ENCODE peak calls at places on chromosome 22, in eight cellular contexts. X is A549; P is GM10248; G is stimulated activated CD4-positive, alpha-beta T cell treated with anti-CD3 and anti-CD28 coated beads, Interleukin-15, amount 100 ng/mL, for 24 hours; L is stimulated activated CD8-positive, alpha-beta memory T cell treated with anti-CD3 and anti-CD28 coated beads, Interleukin-4, amount 100 ng/mL, for 1 hour; W is BJ; K is amniotic stem cell; Z is brain microvascular endothelial cell. F is an unnamed sample.

GRCh38 chr22:37201066-37201820 is 11.0 kb downstream of the SSTR3 start:
- DNase-seq in X (no peak), P (no peak), G (no peak), L (no peak), W (no peak), K (no peak), Z (no peak), F (peak)

GRCh38 chr22:38756631-38757463 is 1.0 kb upstream of the SUN2 start:
- DNase-seq in X (no peak), P (no peak), G (peak), L (no peak), W (no peak), K (no peak), Z (no peak), F (no peak)

GRCh38 chr22:46135611-46136538 is 14.5 kb upstream of the PPARA start:
- DNase-seq in X (no peak), P (no peak), G (no peak), L (no peak), W (no peak), K (no peak), Z (no peak), F (no peak)

GRCh38 chr22:20611418-20611817 is 104.0 kb downstream of the MED15 start:
- DNase-seq in X (no peak), P (no peak), G (no peak), L (no peak), W (no peak), K (no peak), Z (no peak), F (no peak)

GRCh38 chr22:20916916-20917810 is at the start of gene CRKL:
- DNase-seq in X (peak), P (peak), G (peak), L (peak), W (peak), K (peak), Z (peak), F (peak)

GRCh38 chr22:19567383-19568009 is 43.3 kb upstream of the CLDN5 start:
- DNase-seq in X (no peak), P (no peak), G (no peak), L (no peak), W (no peak), K (no peak), Z (no peak), F (no peak)

GRCh38 chr22:26621663-26622062 is at the start of gene CRYBA4:
- DNase-seq in X (no peak), P (no peak), G (no peak), L (no peak), W (no peak), K (no peak), Z (no peak), F (no peak)

GRCh38 chr22:49481651-49482399 is 345.8 kb downstream of the BRD1 start:
- DNase-seq in X (no peak), P (no peak), G (no peak), L (no peak), W (no peak), K (no peak), Z (no peak), F (no peak)

GRCh38 chr22:38114484-38115398 is 4.3 kb upstream of the BAIAP2L2 start:
- DNase-seq in X (peak), P (peak), G (peak), L (peak), W (peak), K (peak), Z (peak), F (peak)

GRCh38 chr22:35567794-35568193 is 27.2 kb downstream of the RASD2 start:
- DNase-seq in X (no peak), P (no peak), G (no peak), L (no peak), W (no peak), K (no peak), Z (no peak), F (no peak)

GRCh38 chr22:27995801-27996528 is 76.9 kb upstream of the PITPNB start:
- DNase-seq in X (no peak), P (no peak), G (no peak), L (no peak), W (no peak), K (no peak), Z (no peak), F (peak)

GRCh38 chr22:45261407-45262088 is 20.9 kb upstream of the KIAA0930 start:
- DNase-seq in X (no peak), P (no peak), G (no peak), L (no peak), W (no peak), K (no peak), Z (no peak), F (no peak)

GRCh38 chr22:41094036-41094435 is 1.6 kb downstream of the EP300 start:
- DNase-seq in X (no peak), P (no peak), G (peak), L (no peak), W (no peak), K (no peak), Z (peak), F (peak)

GRCh38 chr22:50008151-50009040 is 4.2 kb downstream of the IL17REL start:
- DNase-seq in X (no peak), P (no peak), G (no peak), L (no peak), W (no peak), K (no peak), Z (no peak), F (no peak)

GRCh38 chr22:47994899-47995573 is 1232.6 kb downstream of the TBC1D22A start:
- DNase-seq in X (no peak), P (no peak), G (no peak), L (no peak), W (no peak), K (no peak), Z (no peak), F (no peak)

GRCh38 chr22:30694171-30694637 is 470 bp upstream of the OSBP2 start:
- DNase-seq in X (peak), P (peak), G (peak), L (peak), W (no peak), K (no peak), Z (no peak), F (peak)

GRCh38 chr22:38973289-38974169 is 8.6 kb upstream of the APOBEC3B start:
- DNase-seq in X (peak), P (peak), G (peak), L (peak), W (no peak), K (no peak), Z (no peak), F (peak)

GRCh38 chr22:47997052-47997568 is 1234.7 kb downstream of the TBC1D22A start:
- DNase-seq in X (no peak), P (no peak), G (no peak), L (no peak), W (no peak), K (no peak), Z (no peak), F (no peak)

GRCh38 chr22:35076648-35077047 is 10.7 kb downstream of the ISX start:
- DNase-seq in X (no peak), P (no peak), G (no peak), L (no peak), W (no peak), K (no peak), Z (no peak), F (no peak)

GRCh38 chr22:17638182-17638431 is 450 bp upstream of the BCL2L13 start:
- DNase-seq in X (peak), P (no peak), G (no peak), L (no peak), W (no peak), K (no peak), Z (no peak), F (no peak)

GRCh38 chr22:36373258-36373579 is 14.5 kb downstream of the MYH9 start:
- DNase-seq in X (no peak), P (no peak), G (no peak), L (no peak), W (no peak), K (no peak), Z (no peak), F (no peak)

GRCh38 chr22:39621826-39622225 is 51.3 kb downstream of the CACNA1I start:
- DNase-seq in X (no peak), P (no peak), G (no peak), L (no peak), W (no peak), K (no peak), Z (no peak), F (no peak)

GRCh38 chr22:35589071-35589735 is 27.9 kb downstream of the MB start:
- DNase-seq in X (peak), P (no peak), G (no peak), L (no peak), W (peak), K (peak), Z (peak), F (peak)

GRCh38 chr22:20033045-20033706 is 12.3 kb downstream of the TANGO2 start:
- DNase-seq in X (no peak), P (no peak), G (no peak), L (no peak), W (no peak), K (no peak), Z (no peak), F (no peak)

GRCh38 chr22:21014202-21015050 is 539 bp upstream of the P2RX6 start:
- DNase-seq in X (peak), P (peak), G (peak), L (peak), W (peak), K (peak), Z (peak), F (peak)

GRCh38 chr22:35686298-35686697 is 31.4 kb upstream of the APOL5 start:
- DNase-seq in X (no peak), P (no peak), G (no peak), L (no peak), W (no peak), K (no peak), Z (no peak), F (no peak)

GRCh38 chr22:25747245-25747944 is 5.4 kb downstream of the MYO18B start:
- DNase-seq in X (peak), P (no peak), G (no peak), L (no peak), W (peak), K (peak), Z (peak), F (no peak)

GRCh38 chr22:39185601-39186012 is 33.1 kb upstream of the CBX7 start:
- DNase-seq in X (no peak), P (no peak), G (no peak), L (no peak), W (peak), K (no peak), Z (no peak), F (no peak)

GRCh38 chr22:26673485-26673884 is 16.1 kb downstream of the MIAT start:
- DNase-seq in X (no peak), P (no peak), G (peak), L (no peak), W (no peak), K (no peak), Z (peak), F (no peak)